ENCODE peak calls at places on chromosomes 16 and 17, in five cellular contexts. H, T, B, Q and J are unnamed samples.

GRCh38 chr17:56810286-56810781 is 23.4 kb downstream of the C17orf67 start:
- DNase-seq in H (no peak), T (peak), B (no peak), Q (no peak), J (no peak)

GRCh38 chr16:81797443-81797842 is 18.4 kb downstream of the PLCG2 start:
- DNase-seq in H (no peak), T (no peak), B (no peak), Q (no peak), J (no peak)

GRCh38 chr16:74999208-74999682 is 421 bp downstream of the ZNRF1 start:
- DNase-seq in H (peak), T (no peak), B (no peak), Q (no peak), J (peak)

GRCh38 chr17:51612692-51613091 is 352.3 kb downstream of the UTP18 start:
- DNase-seq in H (no peak), T (no peak), B (no peak), Q (no peak), J (no peak)

GRCh38 chr17:61461586-61461966 is 9.4 kb downstream of the TBX4 start:
- DNase-seq in H (no peak), T (no peak), B (no peak), Q (no peak), J (no peak)

GRCh38 chr17:2564876-2565275 is 28.6 kb upstream of the PAFAH1B1 start:
- DNase-seq in H (no peak), T (no peak), B (no peak), Q (no peak), J (no peak)

GRCh38 chr16:6068063-6068462 is 970.5 kb upstream of the EEF2KMT start:
- DNase-seq in H (no peak), T (no peak), B (no peak), Q (no peak), J (no peak)

GRCh38 chr16:66576306-66576705 is 3.0 kb upstream of the CMTM2 start:
- DNase-seq in H (no peak), T (no peak), B (no peak), Q (no peak), J (no peak)

GRCh38 chr17:42833771-42834422 is 700 bp downstream of the PSME3 start:
- DNase-seq in H (no peak), T (no peak), B (no peak), Q (no peak), J (no peak)

GRCh38 chr16:84283314-84284167 is 11.1 kb upstream of the WFDC1 start:
- DNase-seq in H (no peak), T (no peak), B (no peak), Q (no peak), J (peak)

GRCh38 chr16:27495191-27495590 is 54.5 kb downstream of the GTF3C1 start:
- DNase-seq in H (peak), T (no peak), B (no peak), Q (no peak), J (no peak)

GRCh38 chr17:30336369-30337171 is 2.7 kb upstream of the TMIGD1 start:
- DNase-seq in H (no peak), T (peak), B (peak), Q (peak), J (no peak)

GRCh38 chr16:78778724-78779004 is 679.2 kb downstream of the WWOX start:
- DNase-seq in H (no peak), T (no peak), B (no peak), Q (no peak), J (no peak)

GRCh38 chr16:57150682-57151330 is 35.0 kb downstream of the PSME3IP1 start:
- DNase-seq in H (no peak), T (no peak), B (no peak), Q (no peak), J (no peak)

GRCh38 chr17:72126575-72127486 is 6.0 kb downstream of the SOX9 start:
- DNase-seq in H (no peak), T (peak), B (no peak), Q (no peak), J (peak)

GRCh38 chr16:30526137-30526822 is at the start of gene ZNF768:
- DNase-seq in H (peak), T (no peak), B (no peak), Q (peak), J (no peak)